ENCODE peak calls at places on chromosomes 16 and 17, in seven cellular contexts. One of them, this sample, is unnamed.
A peak's percentile ranks its signal among the peaks of the same experiment; 100 is the strongest.

GRCh38 chr16:53090591-53091507 is 36.1 kb downstream of the CHD9 start:
- DNase-seq in GM23338: no peak
- DNase-seq in GM23248: peak; percentile 97
- DNase-seq in hepatocyte: peak; percentile 73
- DNase-seq in neural progenitor cell: peak; percentile 23
- DNase-seq in HCT116: no peak
- DNase-seq in MM.1S: peak; percentile 80
- DNase-seq in this sample: no peak

GRCh38 chr17:48995332-48995870 is 1.8 kb upstream of the IGF2BP1 start:
- DNase-seq in GM23338: peak; percentile 90
- DNase-seq in GM23248: peak; percentile 53
- DNase-seq in hepatocyte: peak; percentile 35
- DNase-seq in neural progenitor cell: peak; percentile 85
- DNase-seq in HCT116: no peak
- DNase-seq in MM.1S: no peak
- DNase-seq in this sample: no peak

GRCh38 chr17:66570353-66571195 is 264.3 kb upstream of the CACNG5 start:
- DNase-seq in GM23338: no peak
- DNase-seq in GM23248: no peak
- DNase-seq in hepatocyte: no peak
- DNase-seq in neural progenitor cell: no peak
- DNase-seq in HCT116: no peak
- DNase-seq in MM.1S: no peak
- DNase-seq in this sample: peak; percentile 83

GRCh38 chr16:20763461-20764232 is at the start of gene ACSM3:
- DNase-seq in GM23338: peak; percentile 92
- DNase-seq in GM23248: peak; percentile 74
- DNase-seq in hepatocyte: peak; percentile 90
- DNase-seq in neural progenitor cell: peak; percentile 52
- DNase-seq in HCT116: peak; percentile 65
- DNase-seq in MM.1S: peak; percentile 93
- DNase-seq in this sample: peak; percentile 83

GRCh38 chr17:58364270-58364942 is 12.4 kb upstream of the SUPT4H1 start:
- DNase-seq in GM23338: no peak
- DNase-seq in GM23248: no peak
- DNase-seq in hepatocyte: peak; percentile 72
- DNase-seq in neural progenitor cell: peak; percentile 21
- DNase-seq in HCT116: no peak
- DNase-seq in MM.1S: no peak
- DNase-seq in this sample: no peak

GRCh38 chr17:17070931-17071330 is 28.7 kb downstream of the MPRIP start:
- DNase-seq in GM23338: no peak
- DNase-seq in GM23248: no peak
- DNase-seq in hepatocyte: no peak
- DNase-seq in neural progenitor cell: no peak
- DNase-seq in HCT116: no peak
- DNase-seq in MM.1S: no peak
- DNase-seq in this sample: no peak

GRCh38 chr17:9360610-9361571 is 214.7 kb downstream of the STX8 start:
- DNase-seq in GM23338: no peak
- DNase-seq in GM23248: peak; percentile 94
- DNase-seq in hepatocyte: peak; percentile 75
- DNase-seq in neural progenitor cell: no peak
- DNase-seq in HCT116: no peak
- DNase-seq in MM.1S: no peak
- DNase-seq in this sample: peak; percentile 5

GRCh38 chr17:53837131-53837530 is 14.4 kb downstream of the KIF2B start:
- DNase-seq in GM23338: no peak
- DNase-seq in GM23248: peak; percentile 3
- DNase-seq in hepatocyte: no peak
- DNase-seq in neural progenitor cell: no peak
- DNase-seq in HCT116: no peak
- DNase-seq in MM.1S: no peak
- DNase-seq in this sample: no peak

GRCh38 chr17:72338304-72338703 is 217.5 kb downstream of the SOX9 start:
- DNase-seq in GM23338: no peak
- DNase-seq in GM23248: no peak
- DNase-seq in hepatocyte: no peak
- DNase-seq in neural progenitor cell: no peak
- DNase-seq in HCT116: no peak
- DNase-seq in MM.1S: no peak
- DNase-seq in this sample: no peak

GRCh38 chr17:37065486-37066321 is 117.0 kb downstream of the AATF start:
- DNase-seq in GM23338: peak; percentile 69
- DNase-seq in GM23248: no peak
- DNase-seq in hepatocyte: no peak
- DNase-seq in neural progenitor cell: no peak
- DNase-seq in HCT116: no peak
- DNase-seq in MM.1S: no peak
- DNase-seq in this sample: no peak

GRCh38 chr17:30586818-30587595 is 109.8 kb downstream of the GOSR1 start:
- DNase-seq in GM23338: no peak
- DNase-seq in GM23248: peak; percentile 85
- DNase-seq in hepatocyte: no peak
- DNase-seq in neural progenitor cell: no peak
- DNase-seq in HCT116: no peak
- DNase-seq in MM.1S: no peak
- DNase-seq in this sample: no peak

GRCh38 chr16:84115919-84116719 is 623 bp downstream of the MBTPS1 start:
- DNase-seq in GM23338: no peak
- DNase-seq in GM23248: peak; percentile 66
- DNase-seq in hepatocyte: no peak
- DNase-seq in neural progenitor cell: no peak
- DNase-seq in HCT116: no peak
- DNase-seq in MM.1S: peak; percentile 38
- DNase-seq in this sample: peak; percentile 27

GRCh38 chr16:2874584-2875362 is 8.2 kb upstream of the FLYWCH2 start:
- DNase-seq in GM23338: peak; percentile 84
- DNase-seq in GM23248: peak; percentile 86
- DNase-seq in hepatocyte: peak; percentile 87
- DNase-seq in neural progenitor cell: peak; percentile 85
- DNase-seq in HCT116: peak; percentile 67
- DNase-seq in MM.1S: peak; percentile 82
- DNase-seq in this sample: peak; percentile 71

GRCh38 chr16:1043831-1044514 is 28.6 kb upstream of the SSTR5 start:
- DNase-seq in GM23338: no peak
- DNase-seq in GM23248: peak; percentile 38
- DNase-seq in hepatocyte: no peak
- DNase-seq in neural progenitor cell: no peak
- DNase-seq in HCT116: no peak
- DNase-seq in MM.1S: no peak
- DNase-seq in this sample: no peak

GRCh38 chr16:1046271-1046955 is 26.1 kb upstream of the SSTR5 start:
- DNase-seq in GM23338: no peak
- DNase-seq in GM23248: no peak
- DNase-seq in hepatocyte: no peak
- DNase-seq in neural progenitor cell: no peak
- DNase-seq in HCT116: no peak
- DNase-seq in MM.1S: no peak
- DNase-seq in this sample: no peak

GRCh38 chr16:1044515-1045362 is 27.8 kb upstream of the SSTR5 start:
- DNase-seq in GM23338: no peak
- DNase-seq in GM23248: no peak
- DNase-seq in hepatocyte: no peak
- DNase-seq in neural progenitor cell: no peak
- DNase-seq in HCT116: no peak
- DNase-seq in MM.1S: no peak
- DNase-seq in this sample: no peak

GRCh38 chr16:1047123-1047522 is 25.4 kb upstream of the SSTR5 start:
- DNase-seq in GM23338: no peak
- DNase-seq in GM23248: no peak
- DNase-seq in hepatocyte: no peak
- DNase-seq in neural progenitor cell: no peak
- DNase-seq in HCT116: no peak
- DNase-seq in MM.1S: no peak
- DNase-seq in this sample: no peak

DNA sequence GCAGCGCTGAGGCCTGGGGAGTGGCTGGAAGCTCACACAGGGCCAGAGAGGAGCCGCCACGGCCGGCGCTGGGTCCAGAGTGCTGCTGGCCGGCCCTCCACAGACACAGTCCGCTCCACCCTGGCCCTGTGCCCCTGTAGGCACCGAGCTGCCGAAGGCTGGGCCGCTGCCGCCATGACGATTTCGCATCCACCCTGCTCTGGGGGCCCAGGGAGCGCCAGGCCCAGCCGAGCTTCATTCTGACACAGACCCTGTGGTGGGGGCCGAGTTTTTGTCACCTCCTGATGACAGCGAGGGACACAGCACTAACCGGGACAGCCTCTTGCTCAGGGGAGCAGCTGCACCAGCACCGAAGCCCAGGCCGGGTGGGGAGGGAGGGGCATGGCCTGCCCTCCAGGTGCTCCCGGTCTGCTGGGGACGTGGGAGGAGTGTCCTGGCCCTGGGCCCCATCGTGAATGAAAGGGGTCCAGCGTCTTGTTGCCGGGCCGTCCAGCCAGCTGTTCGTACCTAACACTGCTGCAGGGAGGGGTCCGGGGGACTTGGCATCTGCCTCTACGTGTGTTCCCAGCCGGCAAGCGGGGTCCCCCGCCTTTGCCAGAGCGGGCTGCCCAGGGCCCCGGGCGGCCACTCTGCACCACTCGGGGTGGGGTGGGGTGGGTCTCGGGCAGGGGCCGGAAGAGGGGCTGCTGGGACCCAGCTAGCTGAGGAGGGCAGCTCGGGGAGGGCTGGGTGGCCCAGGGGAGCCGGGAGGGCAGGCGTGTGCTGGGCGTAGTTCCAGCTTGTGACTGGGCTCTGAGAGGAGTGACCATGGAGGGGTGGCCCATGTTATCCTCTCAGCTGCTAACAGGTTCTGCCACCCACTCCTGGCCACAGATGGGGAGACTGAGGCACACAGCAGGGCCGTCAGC is 26.9 kb upstream of the SSTR5 start:
- DNase-seq in GM23338: no peak
- DNase-seq in GM23248: no peak
- DNase-seq in hepatocyte: no peak
- DNase-seq in neural progenitor cell: no peak
- DNase-seq in HCT116: no peak
- DNase-seq in MM.1S: no peak
- DNase-seq in this sample: no peak
- TF ChIP-seq EZH2 in GM23338: no peak
- TF ChIP-seq EZH2 in GM23248: no peak
- TF ChIP-seq EZH2 in hepatocyte: no peak
- TF ChIP-seq EZH2 in neural progenitor cell: no peak
- TF ChIP-seq EZH2 in HCT116: no peak
- TF ChIP-seq EZH2 in MM.1S: no peak
- TF ChIP-seq EZH2 in this sample: no peak

DNA sequence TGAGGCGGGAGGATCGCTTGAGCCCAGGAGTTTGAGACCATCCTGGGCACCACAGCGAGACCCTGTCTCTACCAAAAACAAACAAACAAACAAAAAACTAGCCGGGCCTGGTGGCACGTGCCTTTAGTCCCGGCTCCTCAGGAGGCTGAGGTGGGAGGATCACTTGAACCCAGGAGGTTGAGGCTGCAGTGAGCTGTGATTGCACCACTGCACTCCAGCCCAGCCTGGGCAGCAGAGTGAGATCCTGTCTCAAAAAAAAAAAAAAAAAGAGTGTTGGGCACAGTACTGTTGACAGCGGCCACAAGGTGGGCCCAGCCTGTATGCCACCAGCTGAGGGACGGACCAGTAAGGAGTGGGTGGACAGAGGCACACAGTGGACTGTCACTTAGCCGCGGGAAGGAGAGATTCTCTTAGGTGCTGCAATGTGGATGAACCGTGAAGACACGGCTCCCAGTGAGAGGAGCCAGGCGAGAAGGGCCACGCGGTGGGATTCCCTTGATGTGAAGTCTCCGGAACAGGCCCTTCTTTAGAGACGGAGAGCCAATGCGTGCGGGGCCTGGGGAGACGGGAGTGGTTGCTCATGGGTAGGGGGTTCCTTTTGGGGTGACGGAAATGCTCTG is 31.1 kb downstream of the GSE1 start:
- DNase-seq in GM23338: no peak
- DNase-seq in GM23248: no peak
- DNase-seq in hepatocyte: no peak
- DNase-seq in neural progenitor cell: no peak
- DNase-seq in HCT116: no peak
- DNase-seq in MM.1S: no peak
- DNase-seq in this sample: no peak
- TF ChIP-seq EZH2phosphoT487 in GM23338: no peak
- TF ChIP-seq EZH2phosphoT487 in GM23248: no peak
- TF ChIP-seq EZH2phosphoT487 in hepatocyte: no peak
- TF ChIP-seq EZH2phosphoT487 in neural progenitor cell: no peak
- TF ChIP-seq EZH2phosphoT487 in HCT116: no peak
- TF ChIP-seq EZH2phosphoT487 in MM.1S: no peak
- TF ChIP-seq EZH2phosphoT487 in this sample: no peak

DNA sequence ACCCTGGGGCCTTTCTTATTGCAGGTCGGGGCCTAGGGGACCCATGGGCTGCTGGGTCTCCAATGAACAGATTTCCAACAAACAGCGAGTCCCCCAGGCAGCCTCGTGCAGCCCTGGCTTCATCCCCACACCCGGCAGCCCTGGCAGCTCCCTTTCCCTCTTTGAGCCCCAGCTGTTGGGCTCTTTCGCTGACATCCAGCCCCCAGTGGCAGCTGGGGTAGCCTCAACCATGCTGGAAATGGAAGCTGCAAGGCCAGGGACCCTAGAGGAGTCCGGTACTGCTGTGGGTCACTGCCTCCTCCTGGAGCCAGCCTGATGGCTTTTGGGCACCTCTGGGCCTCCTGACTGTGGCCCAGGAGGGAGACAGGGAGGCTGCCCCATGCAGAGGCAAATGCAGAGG is 5.9 kb downstream of the RPUSD1 start:
- DNase-seq in GM23338: no peak
- DNase-seq in GM23248: no peak
- DNase-seq in hepatocyte: no peak
- DNase-seq in neural progenitor cell: no peak
- DNase-seq in HCT116: no peak
- DNase-seq in MM.1S: no peak
- DNase-seq in this sample: no peak
- TF ChIP-seq EZH2 in GM23338: no peak
- TF ChIP-seq EZH2 in GM23248: no peak
- TF ChIP-seq EZH2 in hepatocyte: no peak
- TF ChIP-seq EZH2 in neural progenitor cell: no peak
- TF ChIP-seq EZH2 in HCT116: no peak
- TF ChIP-seq EZH2 in MM.1S: no peak
- TF ChIP-seq EZH2 in this sample: no peak

DNA sequence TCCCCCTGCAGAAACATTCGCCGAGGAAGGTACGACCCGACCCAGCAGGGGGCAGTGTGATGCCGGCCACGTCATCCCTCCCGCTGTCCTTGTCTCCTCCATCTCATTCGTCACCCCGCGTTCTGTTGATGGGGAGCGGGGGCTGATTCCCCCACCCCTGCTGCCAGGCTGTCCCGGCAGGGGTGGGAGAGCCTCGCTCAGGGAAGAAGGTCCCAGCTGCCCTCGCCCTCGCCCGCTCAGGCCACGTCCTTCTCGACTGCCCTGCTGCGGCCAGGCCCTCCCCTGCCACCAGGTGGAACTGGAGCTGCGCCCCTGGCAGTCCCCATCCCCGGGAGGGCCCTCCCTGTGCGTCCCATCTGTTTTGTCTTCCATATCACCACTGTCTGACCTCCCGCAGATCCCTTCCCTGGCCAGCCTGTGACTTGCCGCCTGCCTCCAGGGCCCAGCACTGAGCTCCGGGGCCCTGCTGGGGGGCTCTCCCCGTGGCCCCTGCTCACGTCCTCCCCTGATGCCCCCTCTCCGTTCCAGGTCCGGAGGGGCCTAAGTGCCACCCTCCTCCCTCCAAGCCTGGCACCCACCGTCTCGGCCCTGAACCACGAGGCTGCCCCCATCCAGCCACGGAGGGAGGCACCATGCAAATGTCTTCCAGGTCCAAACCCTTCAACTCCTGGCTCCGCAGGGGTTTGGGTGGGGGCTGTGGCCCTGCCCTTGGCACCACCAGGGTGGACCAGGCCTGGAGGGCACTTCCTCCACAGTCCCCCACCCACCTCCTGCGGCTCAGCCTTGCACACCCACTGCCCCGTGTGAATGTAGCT is 20.6 kb downstream of the ADAM11 start:
- DNase-seq in GM23338: peak; percentile 90
- DNase-seq in GM23248: peak; percentile 89
- DNase-seq in hepatocyte: peak; percentile 87
- DNase-seq in neural progenitor cell: peak; percentile 85
- DNase-seq in HCT116: peak; percentile 33
- DNase-seq in MM.1S: peak; percentile 74
- DNase-seq in this sample: peak; percentile 87
- TF ChIP-seq EZH2phosphoT487 in GM23338: no peak
- TF ChIP-seq EZH2phosphoT487 in GM23248: no peak
- TF ChIP-seq EZH2phosphoT487 in hepatocyte: no peak
- TF ChIP-seq EZH2phosphoT487 in neural progenitor cell: no peak
- TF ChIP-seq EZH2phosphoT487 in HCT116: no peak
- TF ChIP-seq EZH2phosphoT487 in MM.1S: no peak
- TF ChIP-seq EZH2phosphoT487 in this sample: no peak

This sample was measured in PC-3.